ENCODE peak calls at places on chromosomes 16 and 17, in four cellular contexts. P is substantia nigra, D is cardiac muscle cell, B is brain microvascular endothelial cell. R is an unnamed sample.

GRCh38 chr16:57882797-57883196 is 80.5 kb upstream of the KIFC3 start:
- DNase-seq in P (no peak), D (no peak), B (peak), R (no peak)

GRCh38 chr17:17151962-17152361 is 54.2 kb downstream of the PLD6 start:
- DNase-seq in P (peak), D (peak), B (peak), R (no peak)

GRCh38 chr17:83031321-83031945 is 48.0 kb upstream of the METRNL start:
- DNase-seq in P (no peak), D (no peak), B (no peak), R (no peak)

GRCh38 chr16:52451971-52452421 is 94.9 kb downstream of the TOX3 start:
- DNase-seq in P (no peak), D (no peak), B (no peak), R (peak)

GRCh38 chr16:83652898-83653297 is 154.9 kb upstream of the HSBP1 start:
- DNase-seq in P (no peak), D (peak), B (no peak), R (no peak)

GRCh38 chr17:57585341-57586098 is 159.6 kb downstream of the CCDC182 start:
- DNase-seq in P (no peak), D (no peak), B (no peak), R (no peak)

GRCh38 chr17:19464033-19465026 is 53.3 kb downstream of the RNF112 start:
- DNase-seq in P (no peak), D (no peak), B (no peak), R (no peak)

GRCh38 chr17:12068946-12069345 is 48.3 kb downstream of the MAP2K4 start:
- DNase-seq in P (no peak), D (no peak), B (no peak), R (no peak)

GRCh38 chr17:1267471-1267947 is 2.7 kb upstream of the BHLHA9 start:
- DNase-seq in P (no peak), D (peak), B (no peak), R (no peak)

GRCh38 chr16:83187404-83187803 is 560.6 kb downstream of the CDH13 start:
- DNase-seq in P (no peak), D (peak), B (peak), R (no peak)

GRCh38 chr17:79597996-79598557 is 12.8 kb downstream of the RBFOX3 start:
- DNase-seq in P (no peak), D (no peak), B (no peak), R (no peak)

GRCh38 chr16:30567991-30568638 is 3.4 kb downstream of the ZNF688 start:
- DNase-seq in P (no peak), D (peak), B (peak), R (peak)

GRCh38 chr16:82701302-82702022 is 74.7 kb downstream of the CDH13 start:
- DNase-seq in P (no peak), D (peak), B (peak), R (no peak)

GRCh38 chr17:36665417-36665816 is 64.0 kb downstream of the MRM1 start:
- DNase-seq in P (no peak), D (no peak), B (no peak), R (no peak)

GRCh38 chr16:89669755-89670154 is 12.1 kb downstream of the SPATA33 start:
- DNase-seq in P (no peak), D (no peak), B (no peak), R (no peak)

GRCh38 chr17:69227536-69227935 is 1.1 kb downstream of the ABCA10 start:
- DNase-seq in P (no peak), D (no peak), B (no peak), R (no peak)

GRCh38 chr16:48561960-48562393 is 48.0 kb downstream of the N4BP1 start:
- DNase-seq in P (no peak), D (peak), B (peak), R (no peak)

GRCh38 chr17:76444518-76445311 is 8.2 kb downstream of the UBE2O start:
- DNase-seq in P (no peak), D (no peak), B (peak), R (no peak)

GRCh38 chr16:56356276-56357241 is 68.8 kb downstream of the AMFR start:
- DNase-seq in P (peak), D (peak), B (peak), R (peak)

GRCh38 chr16:9061358-9061813 is 30.1 kb upstream of the HAPSTR1 start:
- DNase-seq in P (no peak), D (no peak), B (no peak), R (no peak)

GRCh38 chr16:3945751-3946603 is 65.5 kb upstream of the CREBBP start:
- DNase-seq in P (no peak), D (peak), B (peak), R (no peak)

GRCh38 chr16:83458612-83459011 is 349.2 kb upstream of the HSBP1 start:
- DNase-seq in P (no peak), D (peak), B (peak), R (no peak)

GRCh38 chr17:78347453-78347852 is 12.4 kb downstream of the SOCS3 start:
- DNase-seq in P (no peak), D (no peak), B (no peak), R (no peak)

GRCh38 chr16:873889-874288 is 73.4 kb upstream of the GNG13 start:
- DNase-seq in P (no peak), D (no peak), B (no peak), R (no peak)

GRCh38 chr16:58638148-58639036 is 8.8 kb upstream of the CNOT1 start:
- DNase-seq in P (no peak), D (peak), B (peak), R (no peak)

GRCh38 chr17:42989726-42990652 is 8.2 kb upstream of the RPL27 start:
- DNase-seq in P (no peak), D (no peak), B (no peak), R (no peak)

GRCh38 chr17:78359216-78359935 is 501 bp downstream of the SOCS3 start:
- DNase-seq in P (no peak), D (peak), B (no peak), R (no peak)

GRCh38 chr17:81277938-81278693 is 17.0 kb downstream of the SLC38A10 start:
- DNase-seq in P (no peak), D (peak), B (no peak), R (no peak)
- H3K27ac ChIP-seq in P (no peak), D (no peak), B (no peak), R (peak)

GRCh38 chr17:50274945-50275221 is 617 bp downstream of the TMEM92 start:
- DNase-seq in P (no peak), D (no peak), B (no peak), R (no peak)
- H3K27ac ChIP-seq in P (no peak), D (no peak), B (no peak), R (no peak)

DNA sequence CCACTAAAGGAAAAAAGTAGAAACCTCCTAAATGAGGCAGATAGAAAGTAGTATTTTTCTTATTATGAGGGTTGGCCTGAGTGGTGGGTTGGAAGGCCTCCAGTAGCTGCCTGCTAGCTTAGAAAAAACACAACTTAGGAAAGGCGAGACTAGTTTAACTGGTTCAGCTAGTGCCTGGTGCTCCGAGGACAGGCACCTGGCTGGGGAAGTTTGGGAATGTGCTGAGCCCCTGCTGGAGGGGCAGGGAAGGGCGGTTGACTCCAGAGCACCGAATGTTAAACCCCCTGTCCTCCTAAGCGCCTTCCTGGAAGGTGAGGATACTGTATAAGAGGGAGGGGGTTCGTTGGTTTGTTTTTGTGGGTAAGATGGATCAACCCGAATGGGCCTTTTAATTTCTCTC is 19.9 kb downstream of the LDHD start:
- DNase-seq in P (no peak), D (no peak), B (no peak), R (no peak)
- H3K27ac ChIP-seq in P (no peak), D (no peak), B (no peak), R (no peak)

DNA sequence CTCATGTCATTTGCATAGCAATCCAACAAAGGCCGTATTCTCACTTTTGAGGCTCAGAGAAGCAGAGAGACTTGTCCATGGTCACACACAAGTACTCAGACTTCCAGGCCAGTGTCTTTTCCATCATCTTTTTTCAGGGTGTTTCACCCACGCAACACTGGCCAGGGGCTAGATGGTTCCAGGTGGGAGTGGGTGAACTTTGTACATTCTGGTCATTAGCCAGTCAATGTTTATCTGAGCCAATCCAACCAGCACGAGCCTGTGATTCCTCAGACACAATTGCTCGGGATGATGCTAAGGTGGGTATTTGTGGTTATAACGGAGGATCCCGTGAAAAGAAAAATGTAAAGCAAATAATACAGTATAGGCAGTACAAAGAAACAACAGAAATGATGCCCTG is 56.3 kb downstream of the ZFHX3 start:
- DNase-seq in P (no peak), D (no peak), B (no peak), R (peak)
- H3K27ac ChIP-seq in P (no peak), D (peak), B (no peak), R (no peak)

R was measured in Peyer's patch.